ENCODE peak calls at places on chromosomes 13 and 19, in ten cellular contexts. N, B, G, J, O, S, P, Q, M and D are unnamed samples.

GRCh38 chr19:2164020-2164988 is 571 bp downstream of the DOT1L start:
- DNase-seq in N (no peak), B (peak), G (no peak), J (no peak), O (no peak), S (peak), P (no peak), Q (peak), M (no peak), D (no peak)

GRCh38 chr19:54478677-54479266 is 5.7 kb upstream of the CDC42EP5 start:
- DNase-seq in N (no peak), B (no peak), G (peak), J (peak), O (no peak), S (peak), P (no peak), Q (no peak), M (no peak), D (peak)

GRCh38 chr19:38850976-38851621 is 1.3 kb upstream of the HNRNPL start:
- DNase-seq in N (peak), B (peak), G (no peak), J (no peak), O (no peak), S (no peak), P (no peak), Q (peak), M (peak), D (peak)

GRCh38 chr19:1746401-1747284 is 6.7 kb upstream of the ONECUT3 start:
- DNase-seq in N (no peak), B (no peak), G (no peak), J (peak), O (no peak), S (no peak), P (no peak), Q (no peak), M (no peak), D (no peak)

GRCh38 chr19:10120538-10121198 is 969 bp upstream of the EIF3G start:
- DNase-seq in N (no peak), B (no peak), G (no peak), J (peak), O (no peak), S (no peak), P (no peak), Q (no peak), M (no peak), D (no peak)

GRCh38 chr13:76758738-76759137 is 127.5 kb downstream of the KCTD12 start:
- DNase-seq in N (no peak), B (no peak), G (no peak), J (no peak), O (no peak), S (no peak), P (no peak), Q (no peak), M (no peak), D (no peak)

GRCh38 chr19:4647676-4648644 is 8.6 kb downstream of the TNFAIP8L1 start:
- DNase-seq in N (no peak), B (no peak), G (no peak), J (peak), O (no peak), S (no peak), P (no peak), Q (no peak), M (no peak), D (no peak)

GRCh38 chr19:16627194-16627927 is 643 bp downstream of the MED26 start:
- DNase-seq in N (peak), B (peak), G (no peak), J (no peak), O (peak), S (peak), P (no peak), Q (no peak), M (no peak), D (peak)

GRCh38 chr19:48398329-48399235 is 5.1 kb downstream of the GRIN2D start:
- DNase-seq in N (peak), B (peak), G (peak), J (peak), O (peak), S (peak), P (peak), Q (peak), M (peak), D (peak)

GRCh38 chr13:41107104-41107571 is 25.5 kb downstream of the KBTBD6 start:
- DNase-seq in N (no peak), B (peak), G (no peak), J (no peak), O (no peak), S (no peak), P (no peak), Q (no peak), M (no peak), D (no peak)

GRCh38 chr13:102236341-102236740 is 165.5 kb downstream of the FGF14 start:
- DNase-seq in N (no peak), B (no peak), G (no peak), J (no peak), O (no peak), S (no peak), P (no peak), Q (no peak), M (no peak), D (no peak)

GRCh38 chr19:2055871-2056809 is 5.1 kb upstream of the MKNK2 start:
- DNase-seq in N (peak), B (peak), G (no peak), J (peak), O (no peak), S (no peak), P (no peak), Q (no peak), M (no peak), D (no peak)

GRCh38 chr13:52869050-52869449 is 20.6 kb upstream of the PCDH8 start:
- DNase-seq in N (no peak), B (no peak), G (no peak), J (no peak), O (no peak), S (no peak), P (no peak), Q (no peak), M (no peak), D (no peak)

GRCh38 chr19:31419871-31420430 is 70.7 kb upstream of the TSHZ3 start:
- DNase-seq in N (no peak), B (no peak), G (no peak), J (no peak), O (no peak), S (no peak), P (no peak), Q (no peak), M (no peak), D (no peak)

GRCh38 chr19:10796653-10797052 is 39.4 kb downstream of the TMED1 start:
- DNase-seq in N (no peak), B (no peak), G (no peak), J (no peak), O (no peak), S (no peak), P (no peak), Q (no peak), M (no peak), D (no peak)

GRCh38 chr19:37304190-37304883 is 66.6 kb upstream of the ZNF527 start:
- DNase-seq in N (no peak), B (peak), G (no peak), J (no peak), O (no peak), S (peak), P (no peak), Q (peak), M (peak), D (no peak)

GRCh38 chr19:2782357-2782935 is 627 bp downstream of the SGTA start:
- DNase-seq in N (no peak), B (no peak), G (peak), J (no peak), O (no peak), S (no peak), P (no peak), Q (no peak), M (no peak), D (no peak)

GRCh38 chr13:35252536-35253205 is 223.8 kb downstream of the MAB21L1 start:
- DNase-seq in N (no peak), B (no peak), G (no peak), J (no peak), O (no peak), S (no peak), P (no peak), Q (no peak), M (no peak), D (no peak)

GRCh38 chr13:102642475-102642874 is 45.7 kb downstream of the TPP2 start:
- DNase-seq in N (peak), B (peak), G (peak), J (no peak), O (no peak), S (no peak), P (no peak), Q (no peak), M (no peak), D (no peak)

GRCh38 chr19:35656700-35657099 is 8.6 kb downstream of the COX6B1 start:
- DNase-seq in N (no peak), B (no peak), G (no peak), J (no peak), O (no peak), S (no peak), P (no peak), Q (no peak), M (no peak), D (no peak)

GRCh38 chr19:18924684-18925213 is 5.2 kb downstream of the DDX49 start:
- DNase-seq in N (no peak), B (no peak), G (no peak), J (no peak), O (no peak), S (no peak), P (no peak), Q (no peak), M (no peak), D (no peak)

GRCh38 chr13:26590951-26591350 is 33.5 kb downstream of the WASF3 start:
- DNase-seq in N (no peak), B (no peak), G (no peak), J (no peak), O (no peak), S (no peak), P (peak), Q (no peak), M (no peak), D (no peak)

GRCh38 chr13:25659091-25659502 is 287.3 kb downstream of the ATP8A2 start:
- DNase-seq in N (no peak), B (no peak), G (no peak), J (no peak), O (no peak), S (no peak), P (no peak), Q (no peak), M (no peak), D (no peak)

GRCh38 chr13:78022164-78022877 is 103.7 kb upstream of the EDNRB start:
- DNase-seq in N (no peak), B (no peak), G (peak), J (peak), O (peak), S (no peak), P (no peak), Q (peak), M (peak), D (peak)

GRCh38 chr19:51150627-51151026 is 8.5 kb downstream of the SIGLEC7 start:
- DNase-seq in N (no peak), B (no peak), G (no peak), J (peak), O (no peak), S (no peak), P (no peak), Q (no peak), M (no peak), D (no peak)

GRCh38 chr13:82647540-82647939 is 1234.7 kb downstream of the SLITRK1 start:
- DNase-seq in N (no peak), B (no peak), G (no peak), J (no peak), O (no peak), S (no peak), P (no peak), Q (no peak), M (no peak), D (no peak)

GRCh38 chr13:38542601-38543000 is 144.3 kb upstream of the FREM2 start:
- DNase-seq in N (no peak), B (no peak), G (no peak), J (no peak), O (no peak), S (no peak), P (no peak), Q (no peak), M (no peak), D (no peak)

GRCh38 chr19:10975374-10976036 is 14.7 kb downstream of the SMARCA4 start:
- DNase-seq in N (no peak), B (no peak), G (no peak), J (peak), O (no peak), S (no peak), P (no peak), Q (no peak), M (no peak), D (no peak)

GRCh38 chr19:15663245-15663644 is 9.6 kb upstream of the CYP4F12 start:
- DNase-seq in N (no peak), B (no peak), G (no peak), J (no peak), O (no peak), S (no peak), P (peak), Q (no peak), M (no peak), D (no peak)

GRCh38 chr19:19591133-19591825 is 27.2 kb downstream of the PBX4 start:
- DNase-seq in N (no peak), B (no peak), G (peak), J (peak), O (peak), S (no peak), P (no peak), Q (peak), M (no peak), D (peak)